ENCODE peak calls at places on chromosomes 5 and 9, in five cellular contexts. One of them, this sample, is unnamed.

GRCh38 chr9:69877852-69878507 is 57.4 kb downstream of the CFAP95 start:
- DNase-seq in MV-4-11: peak; percentile 7
- DNase-seq in GM23248: peak; percentile 76
- DNase-seq in stimulated activated CD8-positive, alpha-beta memory T cell treated with anti-CD3 and anti-CD28 coated beads, Interleukin-15, amount 100 ng/mL, for 48 hours: no peak
- DNase-seq in NCI-H345: no peak
- DNase-seq in this sample: no peak

GRCh38 chr9:124595743-124596142 is 88.5 kb upstream of the NR5A1 start:
- DNase-seq in MV-4-11: no peak
- DNase-seq in GM23248: no peak
- DNase-seq in stimulated activated CD8-positive, alpha-beta memory T cell treated with anti-CD3 and anti-CD28 coated beads, Interleukin-15, amount 100 ng/mL, for 48 hours: no peak
- DNase-seq in NCI-H345: no peak
- DNase-seq in this sample: peak; percentile 19

GRCh38 chr5:120354126-120354525 is 110.0 kb upstream of the PRR16 start:
- DNase-seq in MV-4-11: no peak
- DNase-seq in GM23248: no peak
- DNase-seq in stimulated activated CD8-positive, alpha-beta memory T cell treated with anti-CD3 and anti-CD28 coated beads, Interleukin-15, amount 100 ng/mL, for 48 hours: no peak
- DNase-seq in NCI-H345: no peak
- DNase-seq in this sample: no peak

GRCh38 chr9:4497855-4498254 is 7.6 kb downstream of the SLC1A1 start:
- DNase-seq in MV-4-11: no peak
- DNase-seq in GM23248: peak; percentile 82
- DNase-seq in stimulated activated CD8-positive, alpha-beta memory T cell treated with anti-CD3 and anti-CD28 coated beads, Interleukin-15, amount 100 ng/mL, for 48 hours: no peak
- DNase-seq in NCI-H345: no peak
- DNase-seq in this sample: no peak

GRCh38 chr5:27821681-27822080 is 783.3 kb upstream of the CDH9 start:
- DNase-seq in MV-4-11: no peak
- DNase-seq in GM23248: no peak
- DNase-seq in stimulated activated CD8-positive, alpha-beta memory T cell treated with anti-CD3 and anti-CD28 coated beads, Interleukin-15, amount 100 ng/mL, for 48 hours: no peak
- DNase-seq in NCI-H345: no peak
- DNase-seq in this sample: no peak

GRCh38 chr5:124365491-124365890 is 380.9 kb downstream of the ZNF608 start:
- DNase-seq in MV-4-11: no peak
- DNase-seq in GM23248: no peak
- DNase-seq in stimulated activated CD8-positive, alpha-beta memory T cell treated with anti-CD3 and anti-CD28 coated beads, Interleukin-15, amount 100 ng/mL, for 48 hours: no peak
- DNase-seq in NCI-H345: peak; percentile 52
- DNase-seq in this sample: no peak

GRCh38 chr9:4382722-4383317 is 83.0 kb upstream of the GLIS3 start:
- DNase-seq in MV-4-11: no peak
- DNase-seq in GM23248: peak; percentile 56
- DNase-seq in stimulated activated CD8-positive, alpha-beta memory T cell treated with anti-CD3 and anti-CD28 coated beads, Interleukin-15, amount 100 ng/mL, for 48 hours: no peak
- DNase-seq in NCI-H345: peak; percentile 36
- DNase-seq in this sample: no peak

GRCh38 chr5:163163858-163164257 is 273.5 kb upstream of the CCNG1 start:
- DNase-seq in MV-4-11: no peak
- DNase-seq in GM23248: no peak
- DNase-seq in stimulated activated CD8-positive, alpha-beta memory T cell treated with anti-CD3 and anti-CD28 coated beads, Interleukin-15, amount 100 ng/mL, for 48 hours: no peak
- DNase-seq in NCI-H345: no peak
- DNase-seq in this sample: no peak

GRCh38 chr9:74275872-74276508 is 221.1 kb upstream of the RORB start:
- DNase-seq in MV-4-11: no peak
- DNase-seq in GM23248: no peak
- DNase-seq in stimulated activated CD8-positive, alpha-beta memory T cell treated with anti-CD3 and anti-CD28 coated beads, Interleukin-15, amount 100 ng/mL, for 48 hours: no peak
- DNase-seq in NCI-H345: no peak
- DNase-seq in this sample: no peak

GRCh38 chr5:53983568-53984465 is 326.6 kb downstream of the ARL15 start:
- DNase-seq in MV-4-11: no peak
- DNase-seq in GM23248: peak; percentile 76
- DNase-seq in stimulated activated CD8-positive, alpha-beta memory T cell treated with anti-CD3 and anti-CD28 coated beads, Interleukin-15, amount 100 ng/mL, for 48 hours: no peak
- DNase-seq in NCI-H345: no peak
- DNase-seq in this sample: no peak

GRCh38 chr9:131685753-131686706 is 53.8 kb downstream of the RAPGEF1 start:
- DNase-seq in MV-4-11: no peak
- DNase-seq in GM23248: no peak
- DNase-seq in stimulated activated CD8-positive, alpha-beta memory T cell treated with anti-CD3 and anti-CD28 coated beads, Interleukin-15, amount 100 ng/mL, for 48 hours: no peak
- DNase-seq in NCI-H345: no peak
- DNase-seq in this sample: no peak

GRCh38 chr5:138574744-138575193 is 432 bp downstream of the HSPA9 start:
- DNase-seq in MV-4-11: no peak
- DNase-seq in GM23248: peak; percentile 72
- DNase-seq in stimulated activated CD8-positive, alpha-beta memory T cell treated with anti-CD3 and anti-CD28 coated beads, Interleukin-15, amount 100 ng/mL, for 48 hours: no peak
- DNase-seq in NCI-H345: no peak
- DNase-seq in this sample: no peak